ENCODE peak calls at places on chromosome 20, in nine cellular contexts. One of them, this sample, is unnamed.
A peak's percentile ranks its signal among the peaks of the same experiment; 100 is the strongest.

GRCh38 chr20:31494131-31494530 is 19.0 kb downstream of the REM1 start:
- DNase-seq in neural progenitor cell: peak; percentile 25
- DNase-seq in trophoblast cell: peak; percentile 66
- DNase-seq in cardiac muscle cell: no peak
- DNase-seq in left lung: no peak
- DNase-seq in endothelial cell of umbilical vein: no peak
- DNase-seq in tibial artery: no peak
- DNase-seq in endodermal cell: peak; percentile 90
- DNase-seq in pancreas: no peak
- DNase-seq in this sample: no peak

GRCh38 chr20:53693265-53693871 is 99.7 kb upstream of the ZNF217 start:
- DNase-seq in left lung: no peak
- DNase-seq in trophoblast cell: no peak
- DNase-seq in pancreas: no peak
- DNase-seq in tibial artery: no peak
- DNase-seq in neural progenitor cell: no peak
- DNase-seq in cardiac muscle cell: no peak
- DNase-seq in endothelial cell of umbilical vein: no peak
- DNase-seq in endodermal cell: no peak
- DNase-seq in this sample: no peak

GRCh38 chr20:25487306-25487705 is 79.8 kb downstream of the GINS1 start:
- DNase-seq in trophoblast cell: no peak
- DNase-seq in endothelial cell of umbilical vein: peak; percentile 79
- DNase-seq in left lung: no peak
- DNase-seq in neural progenitor cell: no peak
- DNase-seq in endodermal cell: no peak
- DNase-seq in pancreas: no peak
- DNase-seq in cardiac muscle cell: no peak
- DNase-seq in tibial artery: no peak
- DNase-seq in this sample: no peak

GRCh38 chr20:11521831-11522230 is 395.9 kb upstream of the BTBD3 start:
- DNase-seq in cardiac muscle cell: no peak
- DNase-seq in left lung: no peak
- DNase-seq in tibial artery: no peak
- DNase-seq in endothelial cell of umbilical vein: no peak
- DNase-seq in neural progenitor cell: no peak
- DNase-seq in endodermal cell: no peak
- DNase-seq in pancreas: no peak
- DNase-seq in trophoblast cell: no peak
- DNase-seq in this sample: no peak

GRCh38 chr20:31278178-31278577 is 20.7 kb downstream of the DEFB115 start:
- DNase-seq in tibial artery: no peak
- DNase-seq in endothelial cell of umbilical vein: no peak
- DNase-seq in trophoblast cell: no peak
- DNase-seq in endodermal cell: no peak
- DNase-seq in pancreas: no peak
- DNase-seq in neural progenitor cell: no peak
- DNase-seq in cardiac muscle cell: no peak
- DNase-seq in left lung: no peak
- DNase-seq in this sample: no peak

GRCh38 chr20:53159144-53159543 is 187.0 kb downstream of the TSHZ2 start:
- DNase-seq in left lung: no peak
- DNase-seq in pancreas: no peak
- DNase-seq in neural progenitor cell: no peak
- DNase-seq in tibial artery: no peak
- DNase-seq in trophoblast cell: no peak
- DNase-seq in endodermal cell: no peak
- DNase-seq in endothelial cell of umbilical vein: no peak
- DNase-seq in cardiac muscle cell: no peak
- DNase-seq in this sample: no peak

GRCh38 chr20:5996765-5997164 is 46.3 kb downstream of the MCM8 start:
- DNase-seq in trophoblast cell: no peak
- DNase-seq in cardiac muscle cell: no peak
- DNase-seq in endothelial cell of umbilical vein: no peak
- DNase-seq in left lung: no peak
- DNase-seq in tibial artery: no peak
- DNase-seq in pancreas: no peak
- DNase-seq in neural progenitor cell: peak; percentile 4
- DNase-seq in endodermal cell: no peak
- DNase-seq in this sample: no peak

GRCh38 chr20:58695895-58696375 is 3.3 kb downstream of the NPEPL1 start:
- DNase-seq in endodermal cell: peak; percentile 40
- DNase-seq in left lung: no peak
- DNase-seq in tibial artery: no peak
- DNase-seq in endothelial cell of umbilical vein: no peak
- DNase-seq in cardiac muscle cell: no peak
- DNase-seq in pancreas: no peak
- DNase-seq in trophoblast cell: no peak
- DNase-seq in neural progenitor cell: no peak
- DNase-seq in this sample: no peak

GRCh38 chr20:31560900-31561598 is 44.0 kb upstream of the ID1 start:
- DNase-seq in cardiac muscle cell: no peak
- DNase-seq in trophoblast cell: peak; percentile 85
- DNase-seq in endodermal cell: no peak
- DNase-seq in left lung: no peak
- DNase-seq in neural progenitor cell: no peak
- DNase-seq in endothelial cell of umbilical vein: peak; percentile 92
- DNase-seq in tibial artery: peak; percentile 50
- DNase-seq in pancreas: no peak
- DNase-seq in this sample: no peak

GRCh38 chr20:5848711-5849505 is 98.7 kb downstream of the SHLD1 start:
- DNase-seq in left lung: no peak
- DNase-seq in cardiac muscle cell: no peak
- DNase-seq in neural progenitor cell: no peak
- DNase-seq in pancreas: no peak
- DNase-seq in endothelial cell of umbilical vein: peak; percentile 31
- DNase-seq in trophoblast cell: no peak
- DNase-seq in tibial artery: no peak
- DNase-seq in endodermal cell: no peak
- DNase-seq in this sample: no peak

GRCh38 chr20:6034134-6034969 is 19.5 kb downstream of the LRRN4 start:
- DNase-seq in left lung: no peak
- DNase-seq in endodermal cell: no peak
- DNase-seq in tibial artery: no peak
- DNase-seq in pancreas: no peak
- DNase-seq in cardiac muscle cell: peak; percentile 85
- DNase-seq in endothelial cell of umbilical vein: peak; percentile 82
- DNase-seq in neural progenitor cell: no peak
- DNase-seq in trophoblast cell: no peak
- DNase-seq in this sample: no peak

GRCh38 chr20:18190466-18191233 is 53.0 kb downstream of the KAT14 start:
- DNase-seq in left lung: no peak
- DNase-seq in trophoblast cell: no peak
- DNase-seq in neural progenitor cell: no peak
- DNase-seq in pancreas: no peak
- DNase-seq in endodermal cell: peak; percentile 61
- DNase-seq in tibial artery: no peak
- DNase-seq in cardiac muscle cell: no peak
- DNase-seq in endothelial cell of umbilical vein: no peak
- DNase-seq in this sample: no peak

GRCh38 chr20:31823360-31824124 is 4.4 kb downstream of the MYLK2 start:
- DNase-seq in cardiac muscle cell: no peak
- DNase-seq in left lung: no peak
- DNase-seq in endodermal cell: peak; percentile 55
- DNase-seq in neural progenitor cell: no peak
- DNase-seq in trophoblast cell: no peak
- DNase-seq in endothelial cell of umbilical vein: peak; percentile 41
- DNase-seq in pancreas: no peak
- DNase-seq in tibial artery: no peak
- DNase-seq in this sample: no peak

GRCh38 chr20:25081065-25081729 is 744 bp downstream of the VSX1 start:
- DNase-seq in tibial artery: no peak
- DNase-seq in trophoblast cell: no peak
- DNase-seq in pancreas: no peak
- DNase-seq in left lung: no peak
- DNase-seq in cardiac muscle cell: peak; percentile 85
- DNase-seq in endodermal cell: peak; percentile 93
- DNase-seq in endothelial cell of umbilical vein: no peak
- DNase-seq in neural progenitor cell: peak; percentile 89
- DNase-seq in this sample: no peak

GRCh38 chr20:1242530-1242929 is 16.7 kb downstream of the RAD21L1 start:
- DNase-seq in trophoblast cell: no peak
- DNase-seq in pancreas: no peak
- DNase-seq in tibial artery: no peak
- DNase-seq in neural progenitor cell: no peak
- DNase-seq in left lung: no peak
- DNase-seq in endothelial cell of umbilical vein: peak; percentile 80
- DNase-seq in cardiac muscle cell: no peak
- DNase-seq in endodermal cell: no peak
- DNase-seq in this sample: no peak

GRCh38 chr20:33437141-33437911 is 6.2 kb downstream of the SNTA1 start:
- DNase-seq in trophoblast cell: no peak
- DNase-seq in endodermal cell: no peak
- DNase-seq in endothelial cell of umbilical vein: no peak
- DNase-seq in left lung: no peak
- DNase-seq in tibial artery: peak; percentile 76
- DNase-seq in neural progenitor cell: no peak
- DNase-seq in cardiac muscle cell: peak; percentile 41
- DNase-seq in pancreas: peak; percentile 41
- DNase-seq in this sample: no peak

GRCh38 chr20:11429889-11430580 is 487.7 kb upstream of the BTBD3 start:
- DNase-seq in left lung: no peak
- DNase-seq in endodermal cell: no peak
- DNase-seq in neural progenitor cell: peak; percentile 8
- DNase-seq in tibial artery: no peak
- DNase-seq in pancreas: no peak
- DNase-seq in trophoblast cell: no peak
- DNase-seq in endothelial cell of umbilical vein: no peak
- DNase-seq in cardiac muscle cell: peak; percentile 12
- DNase-seq in this sample: no peak

GRCh38 chr20:38104283-38104682 is 60.8 kb downstream of the TGM2 start:
- DNase-seq in left lung: no peak
- DNase-seq in endothelial cell of umbilical vein: no peak
- DNase-seq in cardiac muscle cell: no peak
- DNase-seq in neural progenitor cell: no peak
- DNase-seq in pancreas: no peak
- DNase-seq in endodermal cell: no peak
- DNase-seq in trophoblast cell: no peak
- DNase-seq in tibial artery: no peak
- DNase-seq in this sample: peak; percentile 29

DNA sequence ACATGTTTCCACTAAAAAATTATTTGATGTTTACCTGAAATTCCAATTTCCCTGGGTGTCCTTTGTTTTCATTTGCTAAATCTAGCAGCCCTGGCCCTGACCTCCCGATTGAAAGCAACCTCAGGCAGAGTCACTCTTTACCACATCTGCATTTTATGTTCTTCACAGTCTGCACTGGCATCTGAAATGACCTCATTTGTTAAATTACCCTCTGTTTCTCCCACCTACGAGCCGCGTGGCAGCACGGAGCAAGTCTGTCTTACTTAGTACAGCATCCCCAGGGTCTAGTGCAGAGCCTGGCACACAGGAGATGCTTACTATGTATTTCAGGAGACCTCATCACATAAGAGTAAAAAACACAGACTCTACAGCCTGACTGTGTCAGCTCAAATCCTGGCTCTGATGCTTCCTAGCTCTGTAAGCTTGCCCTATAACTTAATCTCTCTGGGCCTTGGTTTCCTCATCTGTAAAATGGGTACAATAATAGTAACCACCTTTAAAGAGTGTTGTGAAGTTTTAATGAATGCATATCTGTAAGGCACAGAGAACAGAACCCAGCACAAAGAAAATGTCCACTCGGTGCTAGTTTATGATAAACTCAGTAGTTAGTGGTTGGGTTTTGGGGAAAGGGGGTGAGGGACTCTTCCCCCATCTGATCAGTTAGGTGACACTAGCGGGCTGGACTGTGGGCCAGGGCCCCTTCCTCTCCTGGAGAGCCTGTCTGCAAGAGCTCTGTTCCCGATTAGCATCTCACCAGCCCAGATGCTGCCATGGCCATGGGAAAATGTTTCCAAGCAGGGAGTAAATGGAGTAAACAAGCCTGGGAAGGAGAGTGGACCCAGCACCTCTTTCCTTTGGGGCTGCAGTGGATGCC is 88.2 kb downstream of the PREX1 start:
- DNase-seq in trophoblast cell: no peak
- DNase-seq in left lung: no peak
- DNase-seq in cardiac muscle cell: no peak
- DNase-seq in pancreas: no peak
- DNase-seq in tibial artery: no peak
- DNase-seq in endodermal cell: no peak
- DNase-seq in neural progenitor cell: no peak
- DNase-seq in endothelial cell of umbilical vein: no peak
- DNase-seq in this sample: no peak
- H3K4me3 ChIP-seq in trophoblast cell: no peak overlapping the region
- H3K4me3 ChIP-seq in left lung: no peak overlapping the region
- H3K4me3 ChIP-seq in cardiac muscle cell: no peak overlapping the region
- H3K4me3 ChIP-seq in pancreas: no peak overlapping the region
- H3K4me3 ChIP-seq in tibial artery: no peak overlapping the region
- H3K4me3 ChIP-seq in endodermal cell: no peak overlapping the region
- H3K4me3 ChIP-seq in neural progenitor cell: no peak overlapping the region
- H3K4me3 ChIP-seq in endothelial cell of umbilical vein: no peak overlapping the region
- H3K4me3 ChIP-seq in this sample: no peak overlapping the region

GRCh38 chr20:62804632-62805364 is at the start of gene OGFR:
- DNase-seq in endodermal cell: peak; percentile 83
- DNase-seq in neural progenitor cell: peak; percentile 74
- DNase-seq in endothelial cell of umbilical vein: peak; percentile 46
- DNase-seq in cardiac muscle cell: peak; percentile 62
- DNase-seq in trophoblast cell: no peak
- DNase-seq in pancreas: peak; percentile 53
- DNase-seq in tibial artery: peak; percentile 51
- DNase-seq in left lung: peak; percentile 92
- DNase-seq in this sample: peak; percentile 75
- H3K4me1 ChIP-seq in endodermal cell: no peaks in the 10 kb centered on the region
- H3K4me1 ChIP-seq in neural progenitor cell: peaks cover 13% of the 10 kb centered on the region
- H3K4me1 ChIP-seq in endothelial cell of umbilical vein: peaks cover 11% of the 10 kb centered on the region
- H3K4me1 ChIP-seq in cardiac muscle cell: peaks cover 8% of the 10 kb centered on the region
- H3K4me1 ChIP-seq in trophoblast cell: peaks cover 6% of the 10 kb centered on the region
- H3K4me1 ChIP-seq in pancreas: peaks cover 7% of the 10 kb centered on the region
- H3K4me1 ChIP-seq in tibial artery: peaks cover 35% of the 10 kb centered on the region
- H3K4me1 ChIP-seq in left lung: peaks cover 17% of the 10 kb centered on the region
- H3K4me1 ChIP-seq in this sample: peaks cover 10% of the 10 kb centered on the region

DNA sequence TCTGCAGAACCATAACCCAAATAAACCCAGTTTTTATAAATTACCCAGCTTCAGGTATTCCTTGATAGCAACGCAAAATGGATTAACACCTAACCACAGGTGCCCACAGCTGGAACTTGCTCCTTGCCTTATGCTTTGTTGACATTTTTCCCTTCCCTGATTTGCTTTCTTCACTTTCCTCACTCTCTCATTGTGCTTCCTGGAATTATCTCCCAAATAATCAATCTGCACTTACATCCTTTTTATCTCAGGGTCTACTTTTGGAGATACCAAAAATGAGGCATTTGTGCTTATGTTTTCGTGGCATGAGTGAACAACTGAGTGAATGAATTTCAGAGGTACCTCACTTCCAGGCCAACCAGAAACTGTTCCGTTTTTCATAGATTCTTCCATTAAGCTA is 374.3 kb downstream of the DOK5 start:
- DNase-seq in pancreas: no peak
- DNase-seq in cardiac muscle cell: no peak
- DNase-seq in endodermal cell: peak; percentile 53
- DNase-seq in tibial artery: no peak
- DNase-seq in left lung: no peak
- DNase-seq in neural progenitor cell: no peak
- DNase-seq in trophoblast cell: no peak
- DNase-seq in endothelial cell of umbilical vein: no peak
- DNase-seq in this sample: no peak
- H3K36me3 ChIP-seq in pancreas: no peaks in the 10 kb centered on the region
- H3K36me3 ChIP-seq in cardiac muscle cell: no peaks in the 10 kb centered on the region
- H3K36me3 ChIP-seq in endodermal cell: no peaks in the 10 kb centered on the region
- H3K36me3 ChIP-seq in tibial artery: no peaks in the 10 kb centered on the region
- H3K36me3 ChIP-seq in left lung: no peaks in the 10 kb centered on the region
- H3K36me3 ChIP-seq in neural progenitor cell: no peaks in the 10 kb centered on the region
- H3K36me3 ChIP-seq in trophoblast cell: no peaks in the 10 kb centered on the region
- H3K36me3 ChIP-seq in endothelial cell of umbilical vein: no peaks in the 10 kb centered on the region
- H3K36me3 ChIP-seq in this sample: no peaks in the 10 kb centered on the region

GRCh38 chr20:51091564-51092195 is 68.8 kb upstream of the KCNG1 start:
- DNase-seq in tibial artery: no peak
- DNase-seq in pancreas: no peak
- DNase-seq in endothelial cell of umbilical vein: no peak
- DNase-seq in cardiac muscle cell: no peak
- DNase-seq in endodermal cell: peak; percentile 84
- DNase-seq in left lung: no peak
- DNase-seq in trophoblast cell: peak; percentile 26
- DNase-seq in neural progenitor cell: peak; percentile 21
- DNase-seq in this sample: no peak
- H3K4me3 ChIP-seq in tibial artery: no peak overlapping the region
- H3K4me3 ChIP-seq in pancreas: no peak overlapping the region
- H3K4me3 ChIP-seq in endothelial cell of umbilical vein: no peak overlapping the region
- H3K4me3 ChIP-seq in cardiac muscle cell: no peak overlapping the region
- H3K4me3 ChIP-seq in endodermal cell: peak overlapping the region; percentile 61
- H3K4me3 ChIP-seq in left lung: no peak overlapping the region
- H3K4me3 ChIP-seq in trophoblast cell: no peak overlapping the region
- H3K4me3 ChIP-seq in neural progenitor cell: peak overlapping the region; percentile 5
- H3K4me3 ChIP-seq in this sample: no peak overlapping the region